ENCODE peak calls at places on chromosomes 2 and 18, in seven cellular contexts. L is CD8-positive, alpha-beta memory T cell; E is CD4-positive, CD25-positive, alpha-beta regulatory T cell; R is mammary epithelial cell; J is neuronal stem cell; U is pancreas; Q is ovary. W is an unnamed sample. For H3K4me1 and H3K27me3, the result is how much of the 10 kb centered on the place peaks cover.

GRCh38 chr2:10170256-10170655 is 47.7 kb downstream of the RRM2 start:
- DNase-seq in L (no peak), J (no peak), R (peak), Q (no peak), U (no peak), E (no peak), W (no peak)

GRCh38 chr2:14778015-14778414 is 145.5 kb downstream of the LRATD1 start:
- DNase-seq in L (no peak), Q (no peak), U (no peak), R (peak), J (no peak), E (no peak), W (no peak)

GRCh38 chr2:105595536-105595935 is 149.2 kb upstream of the NCK2 start:
- DNase-seq in J (no peak), U (no peak), L (no peak), R (peak), E (no peak), Q (no peak), W (no peak)

GRCh38 chr2:25342372-25343186 is 854 bp upstream of the DNMT3A start:
- DNase-seq in L (peak), U (peak), R (peak), E (peak), Q (peak), J (peak), W (peak)

GRCh38 chr18:5237723-5238370 is 40.8 kb upstream of the AKAIN1 start:
- DNase-seq in Q (peak), R (peak), J (peak), E (peak), L (peak), U (peak), W (peak)

GRCh38 chr2:97675714-97676113 is 6.2 kb downstream of the C2orf92 start:
- DNase-seq in L (no peak), E (no peak), J (no peak), R (no peak), U (no peak), Q (no peak), W (no peak)

GRCh38 chr2:43925431-43925830 is 70.4 kb downstream of the LRPPRC start:
- DNase-seq in Q (no peak), R (no peak), U (no peak), E (no peak), L (no peak), J (no peak), W (no peak)

GRCh38 chr2:233003658-233004555 is 9.1 kb downstream of the NGEF start:
- DNase-seq in J (no peak), L (no peak), U (no peak), Q (no peak), R (no peak), E (no peak), W (no peak)

GRCh38 chr2:127411609-127412370 is 6.4 kb upstream of the PROC start:
- DNase-seq in E (no peak), J (no peak), L (no peak), Q (no peak), R (no peak), U (no peak), W (no peak)

GRCh38 chr18:10519999-10520935 is 5.6 kb upstream of the NAPG start:
- DNase-seq in Q (peak), E (peak), R (peak), L (peak), U (peak), J (peak), W (peak)

GRCh38 chr2:230660294-230661060 is 52.2 kb upstream of the CAB39 start:
- DNase-seq in Q (no peak), L (no peak), J (no peak), R (no peak), E (peak), U (no peak), W (no peak)

GRCh38 chr2:64356906-64357305 is 97.1 kb upstream of the LGALSL start:
- DNase-seq in J (no peak), Q (no peak), R (no peak), E (no peak), L (no peak), U (no peak), W (no peak)
- H3K4me1 ChIP-seq in J (under half), Q (under half), R (under half), E (under half), L (under half), U (under half), W (under half)

DNA sequence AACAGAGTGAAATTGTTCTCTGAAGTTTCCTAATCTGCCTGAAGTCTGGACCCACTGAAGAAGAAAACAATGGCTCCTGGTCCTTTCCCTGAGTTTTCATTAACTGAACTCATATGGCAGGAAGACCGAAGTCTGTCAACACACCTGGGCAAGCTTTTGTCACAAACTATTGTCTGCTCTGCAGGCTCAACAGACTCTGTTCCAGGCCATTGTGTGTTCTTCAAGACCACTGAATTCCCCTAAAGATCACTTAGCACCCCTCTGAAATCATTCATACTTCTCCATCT is 6.6 kb upstream of the TMEM37 start:
- DNase-seq in Q (no peak), E (no peak), J (no peak), U (no peak), L (no peak), R (no peak), W (no peak)
- H3K27me3 ChIP-seq in Q (under half), E (under half), J (under half), U (under half), L (under half), R (under half), W (under half)

GRCh38 chr2:182730486-182730885 is 14.4 kb downstream of the DNAJC10 start:
- DNase-seq in J (no peak), Q (no peak), L (no peak), E (no peak), R (no peak), U (no peak), W (no peak)
- H3K4me3 ChIP-seq in J (no peak), Q (no peak), L (no peak), E (no peak), R (no peak), U (no peak), W (no peak)

DNA sequence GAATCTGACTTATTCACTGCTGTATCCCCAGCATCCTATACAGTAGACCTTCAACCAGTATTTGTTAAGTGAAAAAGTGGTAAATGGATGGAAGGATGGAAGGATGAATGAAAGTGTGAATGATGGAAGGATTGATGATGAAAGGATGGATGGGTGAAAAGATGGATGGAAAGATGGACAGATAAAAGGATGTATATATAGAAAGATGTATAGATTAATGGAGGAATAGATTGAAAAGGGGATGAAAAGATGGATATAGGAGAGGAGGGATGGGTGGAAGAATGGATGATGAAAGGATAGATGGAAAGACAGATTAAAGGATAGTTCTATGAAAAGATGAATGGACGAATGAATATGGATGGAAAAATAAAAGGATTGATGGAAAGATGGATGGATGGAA is 50.0 kb downstream of the PSD4 start:
- DNase-seq in L (no peak), U (no peak), Q (no peak), E (no peak), R (no peak), J (no peak), W (no peak)
- H3K4me1 ChIP-seq in L (under half), U (under half), Q (under half), E (under half), R (under half), J (under half), W (under half)

GRCh38 chr2:118833716-118834439 is 13.6 kb downstream of the EN1 start:
- DNase-seq in Q (no peak), E (no peak), L (no peak), U (no peak), J (no peak), R (no peak), W (no peak)
- H3K27me3 ChIP-seq in Q (under half), E (under half), L (under half), U (under half), J (half or more), R (half or more), W (half or more)